ENCODE peak calls at places on chromosomes 2 and 18, in ten cellular contexts. W is left lobe of liver; N is WERI-Rb-1; E is effector memory CD8-positive, alpha-beta T cell; D is H54; R is epithelial cell of esophagus; G is nucleus accumbens; I is COR-L47; H is pancreas; Q is NCI-H1930. Y is an unnamed sample.

GRCh38 chr2:192005214-192005613 is 158.3 kb upstream of the CAVIN2 start:
- DNase-seq in W (no peak), N (no peak), E (no peak), D (no peak), R (no peak), G (no peak), I (no peak), H (no peak), Q (no peak), Y (no peak)

GRCh38 chr18:2654828-2655152 is 736 bp upstream of the SMCHD1 start:
- DNase-seq in W (no peak), N (no peak), E (peak), D (no peak), R (peak), G (no peak), I (no peak), H (no peak), Q (no peak), Y (no peak)

GRCh38 chr2:43169091-43169936 is 57.1 kb downstream of the ZFP36L2 start:
- DNase-seq in W (no peak), N (no peak), E (peak), D (no peak), R (peak), G (no peak), I (no peak), H (peak), Q (no peak), Y (peak)

GRCh38 chr18:51082571-51083264 is 52.7 kb downstream of the SMAD4 start:
- DNase-seq in W (no peak), N (no peak), E (no peak), D (no peak), R (peak), G (no peak), I (no peak), H (no peak), Q (no peak), Y (peak)

GRCh38 chr2:31058096-31058843 is 80.0 kb downstream of the GALNT14 start:
- DNase-seq in W (no peak), N (no peak), E (no peak), D (no peak), R (no peak), G (no peak), I (no peak), H (no peak), Q (no peak), Y (no peak)

GRCh38 chr2:174573621-174574081 is 24.0 kb downstream of the WIPF1 start:
- DNase-seq in W (no peak), N (no peak), E (peak), D (no peak), R (peak), G (no peak), I (no peak), H (no peak), Q (no peak), Y (no peak)

GRCh38 chr2:173462908-173463840 is 108.5 kb downstream of the CDCA7 start:
- DNase-seq in W (no peak), N (peak), E (no peak), D (no peak), R (no peak), G (no peak), I (no peak), H (no peak), Q (no peak), Y (no peak)

GRCh38 chr2:16248571-16249105 is 308.3 kb downstream of the MYCN start:
- DNase-seq in W (no peak), N (no peak), E (no peak), D (no peak), R (no peak), G (no peak), I (no peak), H (no peak), Q (no peak), Y (no peak)

GRCh38 chr2:10165816-10166488 is 43.4 kb downstream of the RRM2 start:
- DNase-seq in W (no peak), N (no peak), E (no peak), D (no peak), R (no peak), G (no peak), I (no peak), H (no peak), Q (no peak), Y (no peak)

GRCh38 chr2:85585781-85586105 is 1.5 kb downstream of the VAMP5 start:
- DNase-seq in W (no peak), N (no peak), E (no peak), D (peak), R (no peak), G (no peak), I (no peak), H (no peak), Q (no peak), Y (peak)

GRCh38 chr2:121258066-121258465 is 26.9 kb downstream of the TFCP2L1 start:
- DNase-seq in W (no peak), N (no peak), E (no peak), D (no peak), R (no peak), G (no peak), I (no peak), H (no peak), Q (no peak), Y (no peak)

GRCh38 chr2:120893874-120894584 is 158.4 kb downstream of the GLI2 start:
- DNase-seq in W (no peak), N (no peak), E (no peak), D (no peak), R (no peak), G (no peak), I (no peak), H (no peak), Q (no peak), Y (no peak)

GRCh38 chr2:55136138-55136541 is 85.9 kb upstream of the RTN4 start:
- DNase-seq in W (no peak), N (no peak), E (no peak), D (no peak), R (no peak), G (no peak), I (no peak), H (no peak), Q (no peak), Y (no peak)

GRCh38 chr2:127359520-127359919 is 28.3 kb downstream of the MAP3K2 start:
- DNase-seq in W (no peak), N (no peak), E (no peak), D (no peak), R (no peak), G (no peak), I (no peak), H (no peak), Q (no peak), Y (no peak)

GRCh38 chr2:194686569-194686968 is 970.5 kb upstream of the SLC39A10 start:
- DNase-seq in W (no peak), N (no peak), E (no peak), D (no peak), R (peak), G (no peak), I (no peak), H (no peak), Q (no peak), Y (no peak)

GRCh38 chr2:156145469-156145868 is 187.1 kb downstream of the NR4A2 start:
- DNase-seq in W (no peak), N (no peak), E (no peak), D (no peak), R (no peak), G (no peak), I (no peak), H (no peak), Q (no peak), Y (no peak)

GRCh38 chr2:171598713-171599319 is 76.5 kb downstream of the CYBRD1 start:
- DNase-seq in W (no peak), N (peak), E (peak), D (peak), R (peak), G (peak), I (peak), H (no peak), Q (peak), Y (peak)

Y was measured in kidney tubule cell.